ENCODE peak calls at places on chromosome 3, in nine cellular contexts. One of them, this sample, is unnamed.

GRCh38 chr3:62601238-62601856 is 228.0 kb upstream of the FEZF2 start:
- DNase-seq in A549: no peak
- DNase-seq in AG04450: no peak
- DNase-seq in CD4-positive, alpha-beta memory T cell: no peak
- DNase-seq in body of pancreas: no peak
- DNase-seq in naive thymus-derived CD4-positive, alpha-beta T cell: no peak
- DNase-seq in fibroblast of lung: peak; percentile 95
- DNase-seq in CD4-positive, alpha-beta T cell: no peak
- DNase-seq in substantia nigra: no peak
- DNase-seq in this sample: peak; percentile 60

GRCh38 chr3:132709761-132710160 is 12.4 kb downstream of the NPHP3 start:
- DNase-seq in naive thymus-derived CD4-positive, alpha-beta T cell: no peak
- DNase-seq in AG04450: no peak
- DNase-seq in fibroblast of lung: no peak
- DNase-seq in body of pancreas: no peak
- DNase-seq in A549: no peak
- DNase-seq in CD4-positive, alpha-beta T cell: no peak
- DNase-seq in substantia nigra: no peak
- DNase-seq in CD4-positive, alpha-beta memory T cell: no peak
- DNase-seq in this sample: no peak

GRCh38 chr3:72907131-72907697 is 19.4 kb downstream of the GXYLT2 start:
- DNase-seq in fibroblast of lung: peak; percentile 89
- DNase-seq in body of pancreas: no peak
- DNase-seq in A549: no peak
- DNase-seq in AG04450: no peak
- DNase-seq in naive thymus-derived CD4-positive, alpha-beta T cell: no peak
- DNase-seq in CD4-positive, alpha-beta memory T cell: no peak
- DNase-seq in CD4-positive, alpha-beta T cell: no peak
- DNase-seq in substantia nigra: no peak
- DNase-seq in this sample: no peak

GRCh38 chr3:111706527-111706926 is 111.4 kb upstream of the ZBED2 start:
- DNase-seq in fibroblast of lung: no peak
- DNase-seq in substantia nigra: no peak
- DNase-seq in CD4-positive, alpha-beta T cell: no peak
- DNase-seq in naive thymus-derived CD4-positive, alpha-beta T cell: no peak
- DNase-seq in A549: no peak
- DNase-seq in AG04450: no peak
- DNase-seq in CD4-positive, alpha-beta memory T cell: no peak
- DNase-seq in body of pancreas: no peak
- DNase-seq in this sample: no peak

GRCh38 chr3:196506687-196507086 is 3.1 kb upstream of the RNF168 start:
- DNase-seq in fibroblast of lung: no peak
- DNase-seq in naive thymus-derived CD4-positive, alpha-beta T cell: no peak
- DNase-seq in CD4-positive, alpha-beta T cell: no peak
- DNase-seq in AG04450: no peak
- DNase-seq in body of pancreas: no peak
- DNase-seq in substantia nigra: no peak
- DNase-seq in CD4-positive, alpha-beta memory T cell: no peak
- DNase-seq in A549: no peak
- DNase-seq in this sample: no peak

GRCh38 chr3:162719684-162720341 is 1223.2 kb downstream of the OTOL1 start:
- DNase-seq in CD4-positive, alpha-beta T cell: no peak
- DNase-seq in substantia nigra: no peak
- DNase-seq in CD4-positive, alpha-beta memory T cell: no peak
- DNase-seq in AG04450: peak; percentile 74
- DNase-seq in body of pancreas: no peak
- DNase-seq in A549: peak; percentile 21
- DNase-seq in fibroblast of lung: peak; percentile 93
- DNase-seq in naive thymus-derived CD4-positive, alpha-beta T cell: no peak
- DNase-seq in this sample: peak; percentile 79

GRCh38 chr3:49534581-49535495 is 19.4 kb upstream of the BSN start:
- DNase-seq in substantia nigra: peak; percentile 27
- DNase-seq in A549: no peak
- DNase-seq in AG04450: no peak
- DNase-seq in CD4-positive, alpha-beta memory T cell: no peak
- DNase-seq in body of pancreas: peak; percentile 91
- DNase-seq in CD4-positive, alpha-beta T cell: no peak
- DNase-seq in fibroblast of lung: no peak
- DNase-seq in naive thymus-derived CD4-positive, alpha-beta T cell: no peak
- DNase-seq in this sample: no peak

GRCh38 chr3:4581905-4582611 is 88.9 kb downstream of the ITPR1 start:
- DNase-seq in AG04450: no peak
- DNase-seq in body of pancreas: no peak
- DNase-seq in CD4-positive, alpha-beta memory T cell: no peak
- DNase-seq in substantia nigra: no peak
- DNase-seq in naive thymus-derived CD4-positive, alpha-beta T cell: no peak
- DNase-seq in CD4-positive, alpha-beta T cell: no peak
- DNase-seq in fibroblast of lung: no peak
- DNase-seq in A549: no peak
- DNase-seq in this sample: no peak

GRCh38 chr3:49248828-49249227 is 28.2 kb downstream of the C3orf62 start:
- DNase-seq in fibroblast of lung: no peak
- DNase-seq in A549: no peak
- DNase-seq in CD4-positive, alpha-beta memory T cell: no peak
- DNase-seq in CD4-positive, alpha-beta T cell: no peak
- DNase-seq in AG04450: no peak
- DNase-seq in naive thymus-derived CD4-positive, alpha-beta T cell: no peak
- DNase-seq in body of pancreas: no peak
- DNase-seq in substantia nigra: no peak
- DNase-seq in this sample: peak; percentile 22

GRCh38 chr3:72664171-72664570 is 184.1 kb downstream of the SHQ1 start:
- DNase-seq in fibroblast of lung: no peak
- DNase-seq in CD4-positive, alpha-beta memory T cell: no peak
- DNase-seq in body of pancreas: no peak
- DNase-seq in substantia nigra: no peak
- DNase-seq in AG04450: no peak
- DNase-seq in A549: no peak
- DNase-seq in CD4-positive, alpha-beta T cell: no peak
- DNase-seq in naive thymus-derived CD4-positive, alpha-beta T cell: no peak
- DNase-seq in this sample: no peak

GRCh38 chr3:191339313-191339917 is 9.1 kb upstream of the UTS2B start:
- DNase-seq in AG04450: no peak
- DNase-seq in CD4-positive, alpha-beta memory T cell: no peak
- DNase-seq in A549: no peak
- DNase-seq in naive thymus-derived CD4-positive, alpha-beta T cell: no peak
- DNase-seq in fibroblast of lung: no peak
- DNase-seq in body of pancreas: no peak
- DNase-seq in CD4-positive, alpha-beta T cell: no peak
- DNase-seq in substantia nigra: no peak
- DNase-seq in this sample: no peak

GRCh38 chr3:12405432-12406272 is 78.6 kb upstream of the TSEN2 start:
- DNase-seq in substantia nigra: no peak
- DNase-seq in A549: peak; percentile 70
- DNase-seq in naive thymus-derived CD4-positive, alpha-beta T cell: no peak
- DNase-seq in CD4-positive, alpha-beta T cell: no peak
- DNase-seq in CD4-positive, alpha-beta memory T cell: no peak
- DNase-seq in AG04450: peak; percentile 86
- DNase-seq in body of pancreas: peak; percentile 60
- DNase-seq in fibroblast of lung: peak; percentile 99
- DNase-seq in this sample: no peak

GRCh38 chr3:70716832-70717231 is 404.4 kb upstream of the MDFIC2 start:
- DNase-seq in A549: no peak
- DNase-seq in CD4-positive, alpha-beta T cell: no peak
- DNase-seq in naive thymus-derived CD4-positive, alpha-beta T cell: peak; percentile 10
- DNase-seq in body of pancreas: peak; percentile 10
- DNase-seq in substantia nigra: no peak
- DNase-seq in AG04450: no peak
- DNase-seq in CD4-positive, alpha-beta memory T cell: peak; percentile 5
- DNase-seq in fibroblast of lung: peak; percentile 70
- DNase-seq in this sample: no peak

DNA sequence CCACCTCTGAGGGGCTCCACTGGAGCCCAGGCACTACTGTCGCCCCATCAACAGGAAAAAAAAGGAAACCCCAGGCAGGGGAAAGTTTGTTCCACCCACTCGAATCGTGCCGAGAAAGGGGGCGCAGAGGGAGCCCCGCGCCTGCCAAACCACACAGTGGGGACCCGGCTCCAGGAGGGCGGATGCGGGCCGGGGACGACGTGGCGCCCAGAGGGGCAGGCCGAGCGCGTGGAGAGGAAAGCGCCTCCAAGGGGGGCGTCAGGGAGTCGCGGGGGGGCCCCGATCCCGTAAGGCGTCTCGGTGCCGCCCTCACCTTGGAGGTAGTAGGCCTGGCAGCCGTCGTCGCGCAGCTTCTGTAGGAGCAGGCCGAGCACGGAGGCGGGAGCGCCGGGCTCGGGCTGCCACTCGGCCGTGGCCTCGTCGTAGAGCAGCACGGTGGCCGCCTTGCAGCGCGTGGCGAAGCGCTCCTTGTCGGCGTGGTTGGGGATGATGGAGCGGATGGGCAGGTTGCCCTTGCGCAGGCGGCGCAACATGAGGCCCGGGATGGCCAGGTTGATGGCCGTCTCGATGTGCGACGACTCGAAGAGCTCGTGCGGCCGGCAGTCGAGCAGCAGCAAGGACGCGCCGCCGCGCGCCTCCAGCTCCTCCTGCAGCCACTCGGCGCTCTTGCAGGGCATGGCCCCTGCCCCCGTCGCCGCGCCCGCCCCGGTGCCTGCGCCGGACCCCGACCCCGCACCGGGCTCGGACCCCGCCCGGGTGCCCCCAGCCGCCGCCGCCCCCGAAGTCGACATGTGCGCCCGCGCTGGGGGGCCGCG is 627 bp downstream of the DUSP7 start:
- DNase-seq in body of pancreas: peak; percentile 51
- DNase-seq in AG04450: no peak
- DNase-seq in A549: peak; percentile 23
- DNase-seq in CD4-positive, alpha-beta T cell: peak; percentile 29
- DNase-seq in CD4-positive, alpha-beta memory T cell: peak; percentile 52
- DNase-seq in substantia nigra: no peak
- DNase-seq in naive thymus-derived CD4-positive, alpha-beta T cell: peak; percentile 58
- DNase-seq in fibroblast of lung: peak; percentile 54
- DNase-seq in this sample: no peak
- H3K27ac ChIP-seq in body of pancreas: peak overlapping the region; percentile 72
- H3K27ac ChIP-seq in AG04450: peak overlapping the region; percentile 61
- H3K27ac ChIP-seq in A549: peak overlapping the region; percentile 66
- H3K27ac ChIP-seq in CD4-positive, alpha-beta T cell: peak overlapping the region; percentile 65
- H3K27ac ChIP-seq in CD4-positive, alpha-beta memory T cell: peak overlapping the region; percentile 67
- H3K27ac ChIP-seq in substantia nigra: peak overlapping the region; percentile 88
- H3K27ac ChIP-seq in naive thymus-derived CD4-positive, alpha-beta T cell: peak overlapping the region; percentile 80
- H3K27ac ChIP-seq in fibroblast of lung: peak overlapping the region; percentile 67
- H3K27ac ChIP-seq in this sample: peak overlapping the region; percentile 100

GRCh38 chr3:107217161-107217560 is 160.1 kb upstream of the CCDC54 start:
- DNase-seq in CD4-positive, alpha-beta T cell: no peak
- DNase-seq in AG04450: peak; percentile 67
- DNase-seq in substantia nigra: no peak
- DNase-seq in fibroblast of lung: peak; percentile 97
- DNase-seq in body of pancreas: no peak
- DNase-seq in naive thymus-derived CD4-positive, alpha-beta T cell: no peak
- DNase-seq in CD4-positive, alpha-beta memory T cell: no peak
- DNase-seq in A549: no peak
- DNase-seq in this sample: peak; percentile 24
- H3K27ac ChIP-seq in CD4-positive, alpha-beta T cell: no peak overlapping the region
- H3K27ac ChIP-seq in AG04450: peak overlapping the region; percentile 93
- H3K27ac ChIP-seq in substantia nigra: peak overlapping the region; percentile 63
- H3K27ac ChIP-seq in fibroblast of lung: peak overlapping the region; percentile 78
- H3K27ac ChIP-seq in body of pancreas: no peak overlapping the region
- H3K27ac ChIP-seq in naive thymus-derived CD4-positive, alpha-beta T cell: no peak overlapping the region
- H3K27ac ChIP-seq in CD4-positive, alpha-beta memory T cell: no peak overlapping the region
- H3K27ac ChIP-seq in A549: peak overlapping the region; percentile 51
- H3K27ac ChIP-seq in this sample: peak overlapping the region; percentile 95

DNA sequence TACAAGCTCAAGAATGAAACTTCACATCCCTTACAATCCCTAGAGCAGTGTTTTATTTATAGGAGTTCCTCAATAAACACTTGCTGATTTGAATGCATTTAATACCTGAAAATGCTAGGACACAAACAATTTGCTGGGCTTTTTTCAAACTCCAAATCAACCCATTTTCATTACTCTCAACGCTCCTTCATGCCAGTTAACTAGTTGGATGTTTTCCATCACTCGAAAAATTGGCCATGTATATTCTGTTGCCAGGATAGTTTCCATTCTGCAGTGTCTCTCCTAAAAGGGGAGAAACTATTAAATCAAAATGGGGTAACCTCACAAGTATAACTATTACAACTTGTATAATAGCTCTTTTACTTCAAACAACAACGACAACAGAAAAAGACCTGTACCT is 1.2 kb downstream of the GBE1 start:
- DNase-seq in AG04450: no peak
- DNase-seq in fibroblast of lung: no peak
- DNase-seq in body of pancreas: no peak
- DNase-seq in substantia nigra: no peak
- DNase-seq in CD4-positive, alpha-beta memory T cell: no peak
- DNase-seq in CD4-positive, alpha-beta T cell: no peak
- DNase-seq in A549: no peak
- DNase-seq in naive thymus-derived CD4-positive, alpha-beta T cell: no peak
- DNase-seq in this sample: no peak
- H3K27ac ChIP-seq in AG04450: peak overlapping the region; percentile 99
- H3K27ac ChIP-seq in fibroblast of lung: peak overlapping the region; percentile 95
- H3K27ac ChIP-seq in body of pancreas: peak overlapping the region; percentile 99
- H3K27ac ChIP-seq in substantia nigra: no peak overlapping the region
- H3K27ac ChIP-seq in CD4-positive, alpha-beta memory T cell: peak overlapping the region; percentile 93
- H3K27ac ChIP-seq in CD4-positive, alpha-beta T cell: peak overlapping the region; percentile 90
- H3K27ac ChIP-seq in A549: peak overlapping the region; percentile 97
- H3K27ac ChIP-seq in naive thymus-derived CD4-positive, alpha-beta T cell: peak overlapping the region; percentile 93
- H3K27ac ChIP-seq in this sample: peak overlapping the region; percentile 99

GRCh38 chr3:124832782-124833709 is 54.1 kb downstream of the ITGB5 start:
- DNase-seq in AG04450: peak; percentile 82
- DNase-seq in naive thymus-derived CD4-positive, alpha-beta T cell: no peak
- DNase-seq in CD4-positive, alpha-beta memory T cell: no peak
- DNase-seq in fibroblast of lung: peak; percentile 93
- DNase-seq in substantia nigra: no peak
- DNase-seq in body of pancreas: no peak
- DNase-seq in A549: no peak
- DNase-seq in CD4-positive, alpha-beta T cell: no peak
- DNase-seq in this sample: no peak

GRCh38 chr3:124826703-124827102 is 60.5 kb downstream of the ITGB5 start:
- DNase-seq in fibroblast of lung: peak; percentile 94
- DNase-seq in CD4-positive, alpha-beta T cell: no peak
- DNase-seq in AG04450: peak; percentile 84
- DNase-seq in CD4-positive, alpha-beta memory T cell: no peak
- DNase-seq in A549: no peak
- DNase-seq in substantia nigra: no peak
- DNase-seq in body of pancreas: no peak
- DNase-seq in naive thymus-derived CD4-positive, alpha-beta T cell: no peak
- DNase-seq in this sample: peak; percentile 48

GRCh38 chr3:124829819-124830554 is 57.2 kb downstream of the ITGB5 start:
- DNase-seq in A549: no peak
- DNase-seq in CD4-positive, alpha-beta memory T cell: no peak
- DNase-seq in naive thymus-derived CD4-positive, alpha-beta T cell: no peak
- DNase-seq in AG04450: no peak
- DNase-seq in substantia nigra: no peak
- DNase-seq in body of pancreas: no peak
- DNase-seq in CD4-positive, alpha-beta T cell: no peak
- DNase-seq in fibroblast of lung: no peak
- DNase-seq in this sample: no peak

GRCh38 chr3:124831631-124832184 is 55.5 kb downstream of the ITGB5 start:
- DNase-seq in AG04450: no peak
- DNase-seq in fibroblast of lung: no peak
- DNase-seq in naive thymus-derived CD4-positive, alpha-beta T cell: no peak
- DNase-seq in CD4-positive, alpha-beta T cell: no peak
- DNase-seq in CD4-positive, alpha-beta memory T cell: no peak
- DNase-seq in substantia nigra: no peak
- DNase-seq in A549: no peak
- DNase-seq in body of pancreas: no peak
- DNase-seq in this sample: no peak

GRCh38 chr3:124829175-124829818 is 57.9 kb downstream of the ITGB5 start:
- DNase-seq in CD4-positive, alpha-beta T cell: no peak
- DNase-seq in body of pancreas: no peak
- DNase-seq in AG04450: no peak
- DNase-seq in A549: no peak
- DNase-seq in naive thymus-derived CD4-positive, alpha-beta T cell: no peak
- DNase-seq in CD4-positive, alpha-beta memory T cell: no peak
- DNase-seq in fibroblast of lung: no peak
- DNase-seq in substantia nigra: no peak
- DNase-seq in this sample: no peak
- H3K27ac ChIP-seq in CD4-positive, alpha-beta T cell: no peak overlapping the region
- H3K27ac ChIP-seq in body of pancreas: no peak overlapping the region
- H3K27ac ChIP-seq in AG04450: no peak overlapping the region
- H3K27ac ChIP-seq in A549: peak overlapping the region; percentile 21
- H3K27ac ChIP-seq in naive thymus-derived CD4-positive, alpha-beta T cell: no peak overlapping the region
- H3K27ac ChIP-seq in CD4-positive, alpha-beta memory T cell: no peak overlapping the region
- H3K27ac ChIP-seq in fibroblast of lung: peak overlapping the region; percentile 40
- H3K27ac ChIP-seq in substantia nigra: no peak overlapping the region
- H3K27ac ChIP-seq in this sample: no peak overlapping the region

GRCh38 chr3:152843955-152844354 is 9.0 kb downstream of the P2RY1 start:
- DNase-seq in CD4-positive, alpha-beta T cell: no peak
- DNase-seq in A549: no peak
- DNase-seq in fibroblast of lung: no peak
- DNase-seq in AG04450: no peak
- DNase-seq in naive thymus-derived CD4-positive, alpha-beta T cell: no peak
- DNase-seq in body of pancreas: no peak
- DNase-seq in substantia nigra: no peak
- DNase-seq in CD4-positive, alpha-beta memory T cell: no peak
- DNase-seq in this sample: no peak
- H3K27ac ChIP-seq in CD4-positive, alpha-beta T cell: no peak overlapping the region
- H3K27ac ChIP-seq in A549: no peak overlapping the region
- H3K27ac ChIP-seq in fibroblast of lung: no peak overlapping the region
- H3K27ac ChIP-seq in AG04450: no peak overlapping the region
- H3K27ac ChIP-seq in naive thymus-derived CD4-positive, alpha-beta T cell: no peak overlapping the region
- H3K27ac ChIP-seq in body of pancreas: no peak overlapping the region
- H3K27ac ChIP-seq in substantia nigra: no peak overlapping the region
- H3K27ac ChIP-seq in CD4-positive, alpha-beta memory T cell: no peak overlapping the region
- H3K27ac ChIP-seq in this sample: no peak overlapping the region